ENCODE peak calls at places on chromosomes 7 and 10, in six cellular contexts. L is uterus, M is mucosa of descending colon, T is tibial artery, I is cardiac fibroblast, K is endodermal cell. C is an unnamed sample.

GRCh38 chr7:42283553-42283952 is 46.5 kb upstream of the GLI3 start:
- DNase-seq in L (no peak), M (no peak), T (no peak), I (peak; percentile 47), K (no peak), C (no peak)

GRCh38 chr10:121681982-121682687 is 83.9 kb upstream of the FGFR2 start:
- DNase-seq in L (peak; percentile 25), M (no peak), T (no peak), I (no peak), K (no peak), C (no peak)

GRCh38 chr10:4195214-4195613 is 410.2 kb upstream of the KLF6 start:
- DNase-seq in L (no peak), M (no peak), T (no peak), I (no peak), K (no peak), C (no peak)

GRCh38 chr7:37333075-37333474 is 115.6 kb downstream of the ELMO1 start:
- DNase-seq in L (no peak), M (no peak), T (no peak), I (no peak), K (no peak), C (no peak)

GRCh38 chr10:132464256-132465192 is 67.5 kb downstream of the PWWP2B start:
- DNase-seq in L (peak; percentile 87), M (peak; percentile 65), T (peak; percentile 98), I (peak; percentile 79), K (peak; percentile 51), C (peak; percentile 93)

GRCh38 chr7:1283337-1283736 is 50.7 kb downstream of the UNCX start:
- DNase-seq in L (no peak), M (no peak), T (no peak), I (no peak), K (no peak), C (no peak)

GRCh38 chr10:66329116-66329515 is 596.7 kb upstream of the LRRTM3 start:
- DNase-seq in L (no peak), M (no peak), T (no peak), I (no peak), K (no peak), C (no peak)

GRCh38 chr7:45886931-45887667 is 1.2 kb upstream of the IGFBP1 start:
- DNase-seq in L (no peak), M (no peak), T (no peak), I (no peak), K (no peak), C (no peak)

GRCh38 chr10:62005687-62006086 is 104.2 kb downstream of the ARID5B start:
- DNase-seq in L (no peak), M (no peak), T (no peak), I (no peak), K (no peak), C (no peak)

GRCh38 chr7:32164341-32164996 is 94.3 kb upstream of the PDE1C start:
- DNase-seq in L (no peak), M (no peak), T (no peak), I (peak; percentile 77), K (peak; percentile 82), C (no peak)

GRCh38 chr7:45064047-45064725 is 24.6 kb downstream of the NACAD start:
- DNase-seq in L (no peak), M (no peak), T (peak; percentile 25), I (no peak), K (no peak), C (no peak)

GRCh38 chr10:22158426-22158825 is 59.4 kb downstream of the EBLN1 start:
- DNase-seq in L (no peak), M (no peak), T (no peak), I (peak; percentile 48), K (no peak), C (no peak)

GRCh38 chr10:104638861-104639594 is 2.1 kb upstream of the SORCS3 start:
- DNase-seq in L (no peak), M (no peak), T (no peak), I (no peak), K (peak; percentile 91), C (no peak)

GRCh38 chr7:119197172-119197871 is 972.8 kb downstream of the ANKRD7 start:
- DNase-seq in L (no peak), M (no peak), T (no peak), I (no peak), K (no peak), C (no peak)

GRCh38 chr7:44293561-44294324 is 31.7 kb downstream of the CAMK2B start:
- DNase-seq in L (no peak), M (peak; percentile 6), T (peak; percentile 54), I (no peak), K (peak; percentile 69), C (peak; percentile 25)

GRCh38 chr10:68082815-68083395 is 7.8 kb upstream of the HERC4 start:
- DNase-seq in L (no peak), M (no peak), T (no peak), I (peak; percentile 64), K (no peak), C (no peak)

GRCh38 chr7:88239852-88240251 is 20.0 kb upstream of the SRI start:
- DNase-seq in L (no peak), M (no peak), T (no peak), I (no peak), K (no peak), C (no peak)

GRCh38 chr7:88244287-88244686 is 24.4 kb upstream of the SRI start:
- DNase-seq in L (no peak), M (no peak), T (no peak), I (no peak), K (no peak), C (no peak)

DNA sequence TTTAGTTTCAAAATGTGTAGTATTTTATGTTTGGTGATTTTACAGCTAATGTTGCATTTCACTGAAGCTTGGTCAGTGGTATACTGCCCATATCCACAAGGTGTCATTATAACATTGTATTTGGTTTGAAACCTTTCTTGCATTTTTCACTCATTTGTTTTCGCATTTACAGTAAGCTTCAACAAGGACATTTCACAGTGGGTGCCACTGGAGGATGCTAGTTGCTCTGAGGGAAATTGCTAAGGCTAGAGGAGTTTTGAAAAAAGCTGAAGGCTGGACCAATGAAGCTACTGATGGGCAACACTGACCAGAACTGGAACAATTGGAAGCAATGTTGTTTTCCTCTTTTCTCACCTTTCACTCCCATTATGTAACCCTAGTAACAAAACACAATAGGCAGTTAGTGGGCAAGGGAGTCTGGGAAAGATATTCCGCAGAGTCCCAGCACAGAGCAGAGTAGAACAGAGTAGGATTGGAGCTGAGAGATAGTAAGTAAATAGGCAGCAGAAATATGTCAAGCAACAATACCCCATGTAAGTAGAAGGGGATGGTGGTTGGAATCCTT is 23.6 kb upstream of the SRI start:
- DNase-seq in L (no peak), M (no peak), T (no peak), I (peak; percentile 84), K (peak; percentile 69), C (no peak)
- H3K4me3 ChIP-seq in L (no peak overlapping the region), M (no peak overlapping the region), T (no peak overlapping the region), I (no peak overlapping the region), K (no peak overlapping the region), C (no peak overlapping the region)

DNA sequence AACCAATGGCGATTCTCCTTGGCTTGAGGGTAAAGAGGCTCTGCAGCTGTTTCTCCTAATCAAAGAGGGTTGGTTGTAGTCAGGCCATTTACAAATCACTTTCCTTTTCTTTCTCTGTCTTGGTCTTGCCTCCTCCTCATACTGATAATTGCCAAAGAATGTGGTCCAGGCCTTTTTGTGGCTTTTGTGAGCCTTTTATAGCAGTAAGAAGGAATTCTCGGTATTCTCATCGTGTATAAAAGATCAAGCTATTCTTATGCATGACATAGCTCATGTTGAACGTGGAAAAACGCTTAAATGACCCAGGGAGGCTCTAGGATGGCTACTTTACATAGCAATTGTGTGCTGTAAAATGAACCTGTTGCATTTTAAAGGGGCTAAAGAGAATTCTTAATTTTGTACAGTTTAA is 62.6 kb downstream of the RBM20 start:
- DNase-seq in L (no peak), M (no peak), T (no peak), I (peak; percentile 68), K (no peak), C (no peak)
- H3K4me3 ChIP-seq in L (no peak overlapping the region), M (no peak overlapping the region), T (no peak overlapping the region), I (no peak overlapping the region), K (no peak overlapping the region), C (no peak overlapping the region)

DNA sequence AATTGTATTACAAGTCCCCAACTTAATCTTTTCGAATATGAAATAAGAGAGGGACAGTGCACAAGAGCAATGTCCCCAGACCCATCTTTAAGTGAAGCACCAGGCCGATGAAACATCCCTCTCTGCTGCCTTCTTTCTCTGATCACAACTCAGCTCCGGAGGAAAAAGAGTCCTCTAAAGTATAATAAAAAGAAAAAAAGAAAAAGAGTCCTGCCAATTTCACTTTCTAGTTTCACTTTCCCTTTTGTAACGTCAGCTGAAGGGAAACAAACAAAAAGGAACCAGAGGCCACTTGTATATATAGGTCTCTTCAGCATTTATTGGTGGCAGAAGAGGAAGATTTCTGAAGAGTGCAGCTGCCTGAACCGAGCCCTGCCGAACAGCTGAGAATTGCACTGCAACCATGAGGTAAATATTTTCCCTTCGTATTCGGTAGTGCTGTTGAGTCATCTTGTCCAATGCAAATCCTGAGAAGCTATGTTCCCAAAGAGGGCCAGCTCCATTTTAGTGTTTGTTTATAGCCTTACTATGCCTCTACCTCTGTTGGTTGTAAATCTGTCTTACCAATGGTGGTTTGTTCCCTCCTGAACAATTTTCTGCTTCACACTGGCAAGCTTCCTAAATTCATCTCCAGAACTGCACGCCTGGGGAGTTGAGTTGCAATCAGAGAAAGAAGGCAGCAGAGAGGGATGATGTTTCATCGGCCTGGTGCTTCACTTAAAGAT is at the start of gene IFIT2:
- DNase-seq in L (peak; percentile 57), M (peak; percentile 40), T (no peak), I (peak; percentile 75), K (no peak), C (peak; percentile 39)
- H3K4me3 ChIP-seq in L (peak within 1 kb of the TSS; percentile 36), M (peak within 1 kb of the TSS; percentile 4), T (peak within 1 kb of the TSS; percentile 56), I (peak within 1 kb of the TSS; percentile 48), K (no peak within 1 kb of the TSS), C (peak within 1 kb of the TSS; percentile 47)

GRCh38 chr10:13001887-13002212 is 337 bp upstream of the CCDC3 start:
- DNase-seq in L (no peak), M (no peak), T (no peak), I (no peak), K (no peak), C (no peak)

GRCh38 chr10:13003781-13004180 is 2.3 kb upstream of the CCDC3 start:
- DNase-seq in L (no peak), M (no peak), T (no peak), I (no peak), K (no peak), C (no peak)

GRCh38 chr10:13000431-13000830 is 1.1 kb downstream of the CCDC3 start:
- DNase-seq in L (no peak), M (no peak), T (no peak), I (no peak), K (peak; percentile 47), C (no peak)

GRCh38 chr10:13003004-13003403 is 1.5 kb upstream of the CCDC3 start:
- DNase-seq in L (no peak), M (no peak), T (no peak), I (peak; percentile 58), K (no peak), C (no peak)

DNA sequence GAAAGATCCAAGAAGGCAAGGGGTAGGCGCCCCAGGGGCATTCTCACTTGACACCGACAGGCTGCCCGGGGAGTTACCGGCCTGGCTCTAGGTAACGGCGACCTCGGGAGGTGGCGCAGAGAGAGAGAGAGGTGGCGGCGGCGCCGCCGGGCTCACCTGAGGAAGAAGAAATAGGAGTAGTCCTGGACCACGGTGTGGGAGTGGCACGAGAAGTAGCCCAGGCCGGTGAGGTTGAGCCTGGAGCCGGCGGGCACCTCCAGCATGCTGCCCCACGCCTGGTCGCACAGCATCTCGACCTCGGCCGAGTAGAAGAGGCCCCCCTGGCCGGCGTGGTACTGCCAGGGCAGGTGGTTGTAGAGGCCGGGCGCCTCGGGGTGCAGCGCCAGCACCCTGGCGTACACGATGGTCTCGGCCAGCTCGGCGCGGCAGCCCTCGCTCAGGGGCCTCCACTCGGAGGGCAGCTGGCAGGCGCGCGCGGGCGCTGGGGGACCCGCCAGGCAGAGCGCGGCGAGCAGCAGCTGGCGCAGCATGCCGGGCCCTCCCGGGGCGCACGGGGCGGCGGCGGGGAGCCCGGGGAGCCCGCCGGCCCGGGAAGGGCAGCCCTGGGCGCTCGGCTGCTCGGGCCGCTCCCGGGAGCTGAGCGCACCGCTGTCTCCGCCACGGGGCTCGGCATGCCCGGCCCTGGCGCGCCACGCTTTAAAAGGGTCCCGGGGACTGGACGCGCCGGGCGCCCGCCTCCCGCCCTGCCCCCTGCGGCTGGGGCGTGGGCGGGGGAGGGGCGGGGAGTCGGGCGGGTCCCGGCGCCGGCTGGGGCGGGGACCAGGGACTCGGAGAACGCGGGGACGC is at the start of gene CCDC3:
- DNase-seq in L (no peak), M (peak; percentile 22), T (peak; percentile 81), I (no peak), K (peak; percentile 87), C (no peak)
- H3K4me3 ChIP-seq in L (peak within 1 kb of the TSS; percentile 32), M (no peak within 1 kb of the TSS), T (peak within 1 kb of the TSS; percentile 64), I (no peak within 1 kb of the TSS), K (peak within 1 kb of the TSS; percentile 73), C (peak within 1 kb of the TSS; percentile 47)